ENCODE peak calls at places on chromosomes 1 and 21, in eight cellular contexts. F is transverse colon, K is A673, L is mammary epithelial cell, X is upper lobe of right lung, M is mucosa of descending colon, Y is HCT116, Z is cardiac fibroblast. I is an unnamed sample.
A peak's percentile ranks its signal among the peaks of the same experiment; 100 is the strongest.

GRCh38 chr1:157969693-157970485 is 23.6 kb upstream of the KIRREL1 start:
- DNase-seq in F (peak; percentile 53), K (peak; percentile 95), L (peak; percentile 90), X (no peak), M (no peak), Y (peak; percentile 41), Z (peak; percentile 92), I (peak; percentile 87)

GRCh38 chr1:2271134-2271785 is 43.1 kb downstream of the SKI start:
- DNase-seq in F (no peak), K (no peak), L (no peak), X (no peak), M (peak; percentile 41), Y (no peak), Z (no peak), I (no peak)

GRCh38 chr1:178126790-178127189 is 32.9 kb downstream of the RASAL2 start:
- DNase-seq in F (no peak), K (no peak), L (peak; percentile 97), X (no peak), M (no peak), Y (peak; percentile 69), Z (peak; percentile 75), I (peak; percentile 94)

GRCh38 chr1:240337795-240338194 is 246.1 kb downstream of the FMN2 start:
- DNase-seq in F (no peak), K (no peak), L (no peak), X (no peak), M (no peak), Y (no peak), Z (peak; percentile 77), I (peak; percentile 95)

GRCh38 chr1:158124034-158124433 is 56.7 kb upstream of the CD1D start:
- DNase-seq in F (no peak), K (no peak), L (peak; percentile 72), X (no peak), M (no peak), Y (no peak), Z (no peak), I (no peak)

GRCh38 chr1:229578168-229579100 is 19.9 kb upstream of the ABCB10 start:
- DNase-seq in F (no peak), K (no peak), L (no peak), X (no peak), M (no peak), Y (no peak), Z (no peak), I (no peak)

GRCh38 chr1:204419064-204419403 is 7.4 kb upstream of the PPP1R15B start:
- DNase-seq in F (no peak), K (no peak), L (peak; percentile 51), X (no peak), M (no peak), Y (no peak), Z (no peak), I (peak; percentile 59)

GRCh38 chr1:61606448-61607312 is 118.3 kb downstream of the TM2D1 start:
- DNase-seq in F (peak; percentile 28), K (no peak), L (peak; percentile 76), X (no peak), M (peak; percentile 66), Y (no peak), Z (peak; percentile 84), I (peak; percentile 45)

GRCh38 chr21:22278366-22278765 is 1280.2 kb downstream of the NCAM2 start:
- DNase-seq in F (no peak), K (no peak), L (no peak), X (no peak), M (no peak), Y (no peak), Z (no peak), I (no peak)

GRCh38 chr1:90835172-90835660 is 118.1 kb upstream of the BARHL2 start:
- DNase-seq in F (no peak), K (no peak), L (no peak), X (no peak), M (no peak), Y (no peak), Z (no peak), I (peak; percentile 16)

GRCh38 chr1:81806432-81806770 is 5.7 kb downstream of the ADGRL2 start:
- DNase-seq in F (no peak), K (no peak), L (no peak), X (no peak), M (no peak), Y (no peak), Z (no peak), I (no peak)

GRCh38 chr1:15029786-15030185 is 123.8 kb upstream of the TMEM51 start:
- DNase-seq in F (no peak), K (no peak), L (no peak), X (no peak), M (no peak), Y (no peak), Z (no peak), I (no peak)

GRCh38 chr1:183163311-183163710 is 22.8 kb upstream of the LAMC2 start:
- DNase-seq in F (no peak), K (no peak), L (peak; percentile 96), X (no peak), M (no peak), Y (peak; percentile 80), Z (no peak), I (peak; percentile 92)

GRCh38 chr1:201164645-201165044 is 10.4 kb upstream of the TMEM9 start:
- DNase-seq in F (no peak), K (no peak), L (no peak), X (no peak), M (no peak), Y (no peak), Z (no peak), I (no peak)

GRCh38 chr1:212536586-212536985 is 72.0 kb upstream of the ATF3 start:
- DNase-seq in F (no peak), K (no peak), L (no peak), X (no peak), M (no peak), Y (no peak), Z (no peak), I (no peak)

GRCh38 chr21:33892853-33893252 is 22.8 kb downstream of the ATP5PO start:
- DNase-seq in F (no peak), K (no peak), L (no peak), X (no peak), M (no peak), Y (no peak), Z (no peak), I (no peak)

GRCh38 chr1:166836733-166837132 is 2.5 kb upstream of the POGK start:
- DNase-seq in F (no peak), K (no peak), L (peak; percentile 47), X (no peak), M (no peak), Y (no peak), Z (no peak), I (peak; percentile 16)

GRCh38 chr1:3732747-3733602 is 19.3 kb upstream of the CCDC27 start:
- DNase-seq in F (no peak), K (no peak), L (no peak), X (no peak), M (no peak), Y (no peak), Z (no peak), I (peak; percentile 56)

DNA sequence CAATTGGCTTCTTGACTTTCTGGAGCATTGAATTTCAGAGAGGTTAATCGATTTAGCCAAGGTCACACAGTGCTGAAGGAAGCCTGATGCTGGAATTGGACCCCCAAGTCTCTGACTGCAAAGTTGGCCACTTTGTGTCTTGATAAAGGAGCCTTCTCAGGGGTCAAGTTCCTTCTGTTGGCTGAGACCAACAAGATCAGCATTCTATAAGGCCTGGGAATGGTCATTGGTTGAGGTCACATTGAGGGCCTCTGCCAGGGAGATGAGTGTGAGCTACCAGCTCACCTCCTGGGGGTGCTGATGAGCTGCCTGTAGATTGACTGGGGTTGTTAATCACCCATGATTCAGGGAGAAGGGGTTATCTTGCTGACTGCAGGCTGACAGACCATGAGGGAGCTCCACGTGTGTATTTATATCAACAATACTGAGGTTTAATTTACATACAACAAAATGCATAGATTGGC is 54.5 kb downstream of the RPS6KA1 start:
- DNase-seq in F (no peak), K (peak; percentile 10), L (no peak), X (no peak), M (no peak), Y (peak; percentile 24), Z (no peak), I (no peak)
- TF ChIP-seq CTCF in F (no peak), K (peak; percentile 32), L (peak; percentile 15), X (no peak), M (no peak), Y (peak; percentile 62), Z (peak; percentile 20), I (no peak)

DNA sequence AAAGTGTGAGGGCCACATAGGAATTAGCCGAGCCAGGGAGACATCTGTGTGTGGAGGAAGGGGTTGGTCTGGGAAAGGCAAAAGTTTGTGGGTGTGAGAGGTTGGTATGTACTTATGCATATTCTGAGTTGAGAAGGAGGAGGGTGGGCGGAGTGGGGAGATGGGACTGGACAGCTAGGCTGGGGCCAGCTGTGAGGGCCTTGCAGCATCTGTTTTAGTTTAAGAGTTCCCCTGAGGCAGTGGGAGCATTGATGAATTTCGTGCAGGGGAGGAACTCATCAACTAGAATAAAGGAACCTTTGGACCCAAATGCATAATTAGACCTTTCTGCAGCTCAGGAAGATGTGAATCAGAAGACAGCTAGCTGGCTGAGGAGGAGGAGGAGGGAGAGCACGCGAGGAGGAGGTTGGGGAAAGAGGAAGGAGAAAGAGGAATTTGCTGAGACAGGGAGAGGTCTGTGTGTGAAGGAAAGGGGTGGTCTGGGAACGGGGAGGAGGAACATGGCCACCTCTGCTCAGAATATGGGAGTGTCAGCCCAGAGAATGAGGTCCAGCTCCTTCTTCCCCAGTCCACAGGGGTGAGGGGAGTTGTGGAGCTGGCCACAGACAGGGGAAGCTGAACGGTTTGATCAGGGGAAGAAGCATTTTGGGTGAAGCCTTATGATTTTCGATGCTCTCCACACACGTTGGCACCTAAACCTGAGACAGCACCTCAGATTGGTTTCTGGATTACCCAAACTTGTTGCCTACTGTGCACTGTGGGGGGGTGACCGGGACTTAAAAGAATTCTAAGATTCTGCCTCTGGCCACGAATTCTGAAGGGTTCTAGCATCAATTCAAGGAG is 27.8 kb downstream of the MYOG start:
- DNase-seq in F (no peak), K (peak; percentile 19), L (no peak), X (no peak), M (no peak), Y (no peak), Z (no peak), I (peak; percentile 59)
- H3K4me3 ChIP-seq in F (no peak overlapping the region), K (no peak overlapping the region), L (no peak overlapping the region), X (no peak overlapping the region), M (no peak overlapping the region), Y (no peak overlapping the region), Z (no peak overlapping the region), I (no peak overlapping the region)

GRCh38 chr1:28370220-28371010 is 875 bp downstream of the PHACTR4 start:
- DNase-seq in F (peak; percentile 34), K (peak; percentile 68), L (no peak), X (no peak), M (no peak), Y (no peak), Z (peak; percentile 30), I (peak; percentile 72)
- TF ChIP-seq CTCF in F (peak; percentile 47), K (peak; percentile 12), L (no peak), X (no peak), M (no peak), Y (no peak), Z (peak; percentile 20), I (no peak)

DNA sequence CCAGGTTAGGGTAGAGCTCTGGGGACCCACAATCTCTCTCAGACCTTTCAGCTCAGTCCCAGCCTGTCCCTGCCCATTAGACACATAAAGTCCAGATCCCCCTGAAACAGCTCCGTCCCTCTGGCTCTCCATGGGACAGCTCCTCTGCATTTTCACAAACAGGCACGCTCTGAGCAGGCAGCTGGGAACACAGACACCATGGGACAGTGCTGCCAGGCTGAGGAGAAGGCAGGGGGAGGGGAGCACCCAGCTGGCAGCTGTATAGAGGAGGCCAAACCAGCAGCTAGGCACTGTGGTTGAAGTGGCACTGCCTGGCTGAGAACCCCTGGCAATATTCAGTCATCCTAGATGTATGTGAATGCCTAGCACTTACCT is 2.0 kb downstream of the TMEM63A start:
- DNase-seq in F (peak; percentile 54), K (no peak), L (no peak), X (no peak), M (peak; percentile 64), Y (no peak), Z (no peak), I (peak; percentile 22)
- H3K4me3 ChIP-seq in F (peak overlapping the region; percentile 19), K (no peak overlapping the region), L (no peak overlapping the region), X (peak overlapping the region; percentile 99), M (no peak overlapping the region), Y (no peak overlapping the region), Z (no peak overlapping the region), I (no peak overlapping the region)

I was measured in foreskin fibroblast.